ENCODE peak calls at places on chromosomes 1 and 21, in nine cellular contexts. X, H, Z, J, T, V, L, N and G are unnamed samples.
A peak's percentile ranks its signal among the peaks of the same experiment; 100 is the strongest.

GRCh38 chr21:40923361-40923760 is 76.4 kb upstream of the DSCAM start:
- DNase-seq in X (no peak), H (no peak), Z (no peak), J (no peak), T (no peak), V (no peak), L (no peak), N (no peak), G (peak; percentile 96)

GRCh38 chr1:76690784-76691183 is 176.5 kb upstream of the ST6GALNAC5 start:
- DNase-seq in X (no peak), H (no peak), Z (no peak), J (no peak), T (no peak), V (no peak), L (no peak), N (no peak), G (no peak)

GRCh38 chr1:58885998-58886397 is 102.2 kb upstream of the JUN start:
- DNase-seq in X (no peak), H (no peak), Z (no peak), J (peak; percentile 79), T (peak; percentile 88), V (no peak), L (no peak), N (no peak), G (no peak)

GRCh38 chr1:94382163-94382562 is 36.0 kb upstream of the ABCD3 start:
- DNase-seq in X (no peak), H (no peak), Z (no peak), J (no peak), T (no peak), V (peak; percentile 79), L (no peak), N (peak; percentile 61), G (peak; percentile 3)

GRCh38 chr1:8396083-8396911 is 78.4 kb downstream of the SLC45A1 start:
- DNase-seq in X (no peak), H (no peak), Z (no peak), J (no peak), T (no peak), V (no peak), L (no peak), N (no peak), G (no peak)

GRCh38 chr1:212367474-212368072 is 47.1 kb downstream of the PACC1 start:
- DNase-seq in X (no peak), H (no peak), Z (no peak), J (no peak), T (no peak), V (no peak), L (no peak), N (no peak), G (no peak)

GRCh38 chr1:211951856-211952255 is 83.5 kb downstream of the INTS7 start:
- DNase-seq in X (no peak), H (no peak), Z (no peak), J (no peak), T (no peak), V (no peak), L (no peak), N (no peak), G (peak; percentile 80)

GRCh38 chr1:145771056-145771455 is 51.8 kb downstream of the CD160 start:
- DNase-seq in X (no peak), H (no peak), Z (no peak), J (no peak), T (no peak), V (no peak), L (no peak), N (no peak), G (no peak)

GRCh38 chr1:47711211-47711847 is 273.5 kb downstream of the FOXD2 start:
- DNase-seq in X (no peak), H (no peak), Z (no peak), J (peak; percentile 59), T (no peak), V (no peak), L (no peak), N (no peak), G (no peak)

GRCh38 chr1:19067187-19067911 is 110.9 kb upstream of the IFFO2 start:
- DNase-seq in X (no peak), H (peak; percentile 28), Z (no peak), J (no peak), T (no peak), V (no peak), L (no peak), N (no peak), G (peak; percentile 68)

GRCh38 chr1:246271516-246271915 is 235.6 kb downstream of the SMYD3 start:
- DNase-seq in X (no peak), H (no peak), Z (no peak), J (no peak), T (no peak), V (no peak), L (no peak), N (no peak), G (no peak)

GRCh38 chr1:50271968-50272578 is 151.2 kb downstream of the DMRTA2 start:
- DNase-seq in X (peak; percentile 48), H (peak; percentile 36), Z (no peak), J (no peak), T (no peak), V (peak; percentile 68), L (no peak), N (no peak), G (peak; percentile 70)

GRCh38 chr21:15742052-15742451 is 12.3 kb downstream of the USP25 start:
- DNase-seq in X (peak; percentile 45), H (no peak), Z (no peak), J (no peak), T (no peak), V (no peak), L (no peak), N (no peak), G (no peak)

GRCh38 chr1:78540056-78540455 is 49.3 kb downstream of the PTGFR start:
- DNase-seq in X (no peak), H (no peak), Z (no peak), J (no peak), T (no peak), V (no peak), L (no peak), N (no peak), G (no peak)

GRCh38 chr1:12549460-12550349 is 68.3 kb downstream of the DHRS3 start:
- DNase-seq in X (peak; percentile 52), H (no peak), Z (peak; percentile 25), J (peak; percentile 91), T (peak; percentile 95), V (peak; percentile 64), L (no peak), N (peak; percentile 75), G (peak; percentile 77)

GRCh38 chr1:72526926-72527325 is 244.6 kb upstream of the NEGR1 start:
- DNase-seq in X (no peak), H (no peak), Z (no peak), J (no peak), T (no peak), V (no peak), L (no peak), N (no peak), G (no peak)

GRCh38 chr1:151710187-151710586 is 6.4 kb downstream of the CELF3 start:
- DNase-seq in X (no peak), H (no peak), Z (peak; percentile 22), J (no peak), T (no peak), V (no peak), L (no peak), N (no peak), G (peak; percentile 65)

GRCh38 chr1:81254560-81254959 is 546.2 kb upstream of the ADGRL2 start:
- DNase-seq in X (peak; percentile 22), H (no peak), Z (no peak), J (no peak), T (no peak), V (no peak), L (no peak), N (no peak), G (no peak)